ENCODE peak calls at places on chromosomes 12 and 14, in seven cellular contexts. Q, P, J, L, H, A and U are unnamed samples.

GRCh38 chr14:65229431-65230286 is 127.3 kb upstream of the MAX start:
- DNase-seq in A (no peak), H (peak; percentile 23), P (peak; percentile 51), L (peak; percentile 60), Q (no peak), J (peak; percentile 64), U (peak; percentile 26)

GRCh38 chr12:54304187-54304810 is 3.5 kb upstream of the NFE2 start:
- DNase-seq in L (peak; percentile 65), H (peak; percentile 24), J (peak; percentile 85), A (peak; percentile 74), P (peak; percentile 88), Q (no peak), U (no peak)

GRCh38 chr14:54818201-54819133 is 84.2 kb downstream of the GCH1 start:
- DNase-seq in L (peak; percentile 14), H (no peak), A (no peak), Q (no peak), J (no peak), P (no peak), U (no peak)

GRCh38 chr12:79223210-79223609 is 358.6 kb downstream of the SYT1 start:
- DNase-seq in Q (no peak), J (no peak), A (no peak), P (no peak), H (no peak), L (no peak), U (no peak)

GRCh38 chr12:100593490-100593889 is 20.0 kb downstream of the GAS2L3 start:
- DNase-seq in J (no peak), P (no peak), L (no peak), Q (no peak), A (no peak), H (no peak), U (no peak)

GRCh38 chr12:5904441-5904840 is 40.6 kb downstream of the ANO2 start:
- DNase-seq in Q (no peak), P (no peak), A (no peak), J (peak; percentile 55), L (no peak), H (no peak), U (no peak)

GRCh38 chr12:64538146-64538545 is 72.1 kb upstream of the RASSF3 start:
- DNase-seq in L (no peak), J (no peak), Q (no peak), P (no peak), H (no peak), A (no peak), U (no peak)

GRCh38 chr12:68871899-68872298 is 61.1 kb downstream of the CPM start:
- DNase-seq in J (no peak), L (no peak), Q (no peak), A (no peak), H (no peak), P (no peak), U (no peak)

GRCh38 chr14:102320033-102320660 is 601 bp downstream of the ZNF839 start:
- DNase-seq in H (peak; percentile 58), J (peak; percentile 78), Q (no peak), A (peak; percentile 35), L (no peak), P (peak; percentile 49), U (no peak)

GRCh38 chr12:88628856-88629509 is 48.7 kb upstream of the KITLG start:
- DNase-seq in H (no peak), P (peak; percentile 60), L (no peak), A (no peak), Q (no peak), J (no peak), U (no peak)

GRCh38 chr14:96243785-96244184 is 12.2 kb upstream of the BDKRB1 start:
- DNase-seq in L (no peak), A (no peak), J (no peak), H (no peak), P (no peak), Q (no peak), U (no peak)

GRCh38 chr14:90658541-90658967 is 157.7 kb downstream of the TTC7B start:
- DNase-seq in Q (no peak), L (no peak), J (no peak), H (no peak), A (no peak), P (no peak), U (peak; percentile 57)
- H3K27ac ChIP-seq in Q (no peak overlapping the region), L (no peak overlapping the region), J (no peak overlapping the region), H (no peak overlapping the region), A (no peak overlapping the region), P (no peak overlapping the region), U (no peak overlapping the region)

GRCh38 chr14:74594021-74594420 is 18.0 kb downstream of the LTBP2 start:
- DNase-seq in A (no peak), Q (no peak), P (no peak), J (no peak), L (no peak), H (no peak), U (no peak)
- H3K27ac ChIP-seq in A (peak overlapping the region; percentile 67), Q (peak overlapping the region; percentile 90), P (peak overlapping the region; percentile 67), J (peak overlapping the region; percentile 82), L (no peak overlapping the region), H (no peak overlapping the region), U (peak overlapping the region; percentile 26)

GRCh38 chr12:124354400-124354799 is 59.5 kb downstream of the RFLNA start:
- DNase-seq in P (no peak), H (no peak), J (no peak), Q (no peak), L (no peak), A (no peak), U (no peak)

GRCh38 chr12:124351422-124351821 is 56.5 kb downstream of the RFLNA start:
- DNase-seq in P (no peak), H (no peak), J (no peak), A (no peak), Q (no peak), L (no peak), U (no peak)

GRCh38 chr12:124350491-124350890 is 55.6 kb downstream of the RFLNA start:
- DNase-seq in J (no peak), Q (no peak), P (no peak), H (no peak), L (no peak), A (no peak), U (no peak)

GRCh38 chr12:124352257-124352656 is 57.4 kb downstream of the RFLNA start:
- DNase-seq in L (no peak), P (no peak), A (no peak), J (no peak), Q (no peak), H (no peak), U (no peak)

GRCh38 chr12:124352839-124353238 is 57.9 kb downstream of the RFLNA start:
- DNase-seq in L (no peak), H (no peak), Q (no peak), A (no peak), P (peak; percentile 73), J (no peak), U (no peak)
- H3K27ac ChIP-seq in L (no peak overlapping the region), H (no peak overlapping the region), Q (peak overlapping the region; percentile 21), A (no peak overlapping the region), P (no peak overlapping the region), J (no peak overlapping the region), U (no peak overlapping the region)

GRCh38 chr12:94042321-94042720 is 106.1 kb upstream of the PLXNC1 start:
- DNase-seq in Q (no peak), A (no peak), L (no peak), P (no peak), H (no peak), J (no peak), U (no peak)

GRCh38 chr12:94047781-94048567 is 100.4 kb upstream of the PLXNC1 start:
- DNase-seq in Q (no peak), P (no peak), L (no peak), J (no peak), A (peak; percentile 71), H (no peak), U (no peak)

GRCh38 chr12:94041833-94042232 is 106.5 kb upstream of the PLXNC1 start:
- DNase-seq in J (no peak), L (no peak), H (no peak), P (no peak), A (no peak), Q (no peak), U (no peak)

GRCh38 chr12:94049718-94050117 is 98.7 kb upstream of the PLXNC1 start:
- DNase-seq in H (no peak), P (no peak), J (no peak), Q (no peak), A (no peak), L (no peak), U (no peak)

DNA sequence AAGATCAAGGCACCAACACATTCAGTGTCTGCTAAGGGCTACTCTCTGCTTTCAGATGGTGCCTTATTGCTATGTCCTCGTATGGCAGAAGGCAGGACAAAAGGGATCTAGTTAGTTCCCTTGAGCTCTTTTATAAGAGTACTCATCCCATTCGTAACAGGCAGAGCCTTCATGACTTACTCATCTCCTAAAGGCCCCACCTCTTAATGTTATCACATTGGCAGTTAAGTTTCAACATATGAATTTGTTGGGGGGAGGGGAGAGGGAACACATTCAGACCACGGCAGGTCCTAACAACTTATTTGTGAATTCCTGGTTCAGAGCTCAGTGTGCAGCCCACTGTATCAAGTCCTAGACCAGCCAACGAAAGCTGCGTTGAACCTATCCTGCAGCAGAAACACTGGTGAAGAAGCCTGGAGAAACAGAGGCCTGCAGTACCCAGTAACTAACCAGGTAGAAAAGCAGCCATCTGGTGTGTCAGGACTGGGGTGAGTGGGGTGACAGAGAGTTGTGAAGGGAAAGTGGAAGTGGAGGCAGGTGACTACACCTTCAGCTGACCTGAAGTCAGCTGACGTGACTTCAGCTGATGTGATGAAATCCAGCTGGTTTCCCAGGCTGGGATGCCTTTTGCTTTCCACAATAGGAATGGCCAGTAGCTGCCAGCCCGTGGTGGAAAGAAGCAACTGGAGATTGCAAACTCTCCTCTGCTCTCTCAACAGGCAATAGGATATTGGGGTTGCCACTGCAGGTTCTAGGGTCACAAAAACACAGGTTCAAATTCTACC is 101.6 kb upstream of the PLXNC1 start:
- DNase-seq in H (no peak), A (peak; percentile 42), P (no peak), Q (no peak), L (no peak), J (no peak), U (no peak)
- H3K27ac ChIP-seq in H (no peak overlapping the region), A (peak overlapping the region; percentile 19), P (no peak overlapping the region), Q (no peak overlapping the region), L (no peak overlapping the region), J (no peak overlapping the region), U (no peak overlapping the region)

DNA sequence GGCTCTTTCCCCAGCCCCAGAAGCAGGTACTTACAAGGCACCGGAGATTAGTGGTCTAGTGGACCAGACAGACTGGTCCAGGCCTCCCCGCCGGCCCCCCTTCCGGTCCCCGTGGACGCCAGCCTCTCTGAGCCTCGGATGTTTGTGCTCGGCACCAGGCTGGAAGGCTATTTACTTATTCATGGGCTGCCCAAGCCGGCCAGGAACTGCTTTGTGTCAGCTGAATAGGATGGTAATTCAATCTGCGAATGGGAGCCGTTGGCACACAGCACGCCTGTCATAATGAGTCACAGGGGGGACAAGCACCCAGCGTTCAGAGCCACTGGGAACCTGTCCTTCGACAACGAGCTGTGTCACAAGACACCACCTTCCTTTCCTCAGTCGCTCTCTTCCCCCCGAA is 82.3 kb downstream of the RIMBP2 start:
- DNase-seq in A (no peak), L (peak; percentile 91), H (no peak), Q (no peak), J (no peak), P (peak; percentile 29), U (peak; percentile 23)
- H3K27ac ChIP-seq in A (no peak overlapping the region), L (no peak overlapping the region), H (no peak overlapping the region), Q (no peak overlapping the region), J (no peak overlapping the region), P (no peak overlapping the region), U (no peak overlapping the region)